ENCODE peak calls at places on chromosomes 1 and 21, in nine cellular contexts. J, H, T, V, F, N, L, O and Y are unnamed samples.
A peak's percentile ranks its signal among the peaks of the same experiment; 100 is the strongest.

GRCh38 chr1:246602194-246602593 is 35.9 kb downstream of the CNST start:
- DNase-seq in F (no peak), V (peak; percentile 64), H (no peak), T (no peak), J (no peak), N (no peak), O (no peak), L (peak; percentile 73), Y (no peak)

GRCh38 chr1:54342764-54343687 is 63.2 kb downstream of the SSBP3 start:
- DNase-seq in V (no peak), N (no peak), J (no peak), F (no peak), T (no peak), H (peak; percentile 37), O (no peak), L (no peak), Y (no peak)

GRCh38 chr1:56719171-56719570 is 74.1 kb downstream of the PRKAA2 start:
- DNase-seq in L (no peak), O (no peak), V (no peak), H (no peak), N (no peak), T (no peak), J (no peak), F (no peak), Y (no peak)

GRCh38 chr1:18927654-18928272 is 25.4 kb upstream of the ALDH4A1 start:
- DNase-seq in H (no peak), F (no peak), N (no peak), T (no peak), O (no peak), V (no peak), J (peak; percentile 56), L (peak; percentile 83), Y (no peak)

GRCh38 chr1:220879509-220880366 is 495 bp downstream of the HLX start:
- DNase-seq in L (peak; percentile 56), H (peak; percentile 69), F (peak; percentile 69), V (peak; percentile 42), J (peak; percentile 48), N (no peak), O (no peak), T (no peak), Y (no peak)

GRCh38 chr1:28087614-28088167 is 719 bp downstream of the EYA3 start:
- DNase-seq in T (peak; percentile 25), V (peak; percentile 21), H (peak; percentile 13), O (no peak), L (no peak), N (no peak), J (peak; percentile 25), F (no peak), Y (no peak)

GRCh38 chr1:37753473-37754321 is 11.2 kb downstream of the EPHA10 start:
- DNase-seq in O (no peak), F (no peak), H (no peak), T (no peak), L (no peak), V (no peak), J (no peak), N (no peak), Y (no peak)

GRCh38 chr21:32537569-32537881 is 47.8 kb downstream of the TCP10L start:
- DNase-seq in L (no peak), H (no peak), F (no peak), T (no peak), V (no peak), O (no peak), N (no peak), J (no peak), Y (no peak)

GRCh38 chr1:84260852-84261518 is 40.5 kb upstream of the SAMD13 start:
- DNase-seq in L (no peak), J (no peak), H (no peak), T (no peak), F (no peak), N (no peak), O (no peak), V (no peak), Y (no peak)

GRCh38 chr1:240029418-240029817 is 62.3 kb upstream of the FMN2 start:
- DNase-seq in V (peak; percentile 17), H (no peak), J (no peak), F (no peak), O (no peak), T (no peak), N (no peak), L (peak; percentile 42), Y (no peak)

GRCh38 chr1:90970208-90970607 is 51.6 kb downstream of the ZNF644 start:
- DNase-seq in N (no peak), H (no peak), O (no peak), J (no peak), L (no peak), V (no peak), F (no peak), T (no peak), Y (no peak)

GRCh38 chr1:164071288-164071687 is 487.7 kb upstream of the PBX1 start:
- DNase-seq in T (no peak), L (no peak), J (no peak), F (no peak), V (no peak), O (no peak), H (no peak), N (no peak), Y (no peak)

GRCh38 chr1:13543927-13544556 is 30.2 kb upstream of the LRRC38 start:
- DNase-seq in N (peak; percentile 80), O (no peak), V (peak; percentile 6), J (peak; percentile 23), H (peak; percentile 54), T (no peak), L (peak; percentile 3), F (peak; percentile 51), Y (no peak)

GRCh38 chr1:160797163-160797797 is 1.3 kb downstream of the LY9 start:
- DNase-seq in H (no peak), V (no peak), J (no peak), T (no peak), N (no peak), L (no peak), F (no peak), O (no peak), Y (no peak)

GRCh38 chr1:206998811-206999210 is 28.6 kb upstream of the FCAMR start:
- DNase-seq in N (no peak), H (no peak), T (no peak), F (no peak), V (no peak), L (no peak), J (no peak), O (no peak), Y (no peak)

DNA sequence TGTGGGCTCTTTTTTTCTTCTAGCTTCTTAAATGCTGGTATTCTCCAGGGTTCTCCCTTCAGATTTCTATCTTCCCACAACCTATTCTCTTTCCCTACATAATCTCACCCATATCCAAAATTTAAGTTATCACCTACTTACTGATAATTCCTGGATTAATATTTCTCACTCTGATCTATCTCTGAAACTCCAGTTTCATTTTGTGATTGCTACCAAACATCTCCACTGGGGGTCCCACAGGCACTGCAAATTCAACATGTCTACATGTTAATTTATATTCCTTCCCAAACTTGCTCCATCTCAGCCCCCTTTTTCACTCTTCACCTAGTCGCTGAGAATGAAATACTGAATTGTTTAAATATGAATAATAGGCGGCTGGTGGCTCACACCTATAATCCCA is 9.9 kb upstream of the C1orf141 start:
- DNase-seq in J (peak; percentile 17), N (no peak), O (no peak), F (no peak), V (no peak), T (no peak), H (no peak), L (no peak), Y (no peak)
- TF ChIP-seq CTCF in J (peak; percentile 51), N (no peak), O (peak; percentile 10), F (peak; percentile 25), V (peak; percentile 45), T (peak; percentile 61), H (peak; percentile 30), L (peak; percentile 48), Y (peak; percentile 13)

GRCh38 chr1:118185083-118185899 is at the start of gene SPAG17:
- DNase-seq in N (peak; percentile 68), T (no peak), O (no peak), H (peak; percentile 94), J (peak; percentile 74), F (peak; percentile 73), V (peak; percentile 15), L (peak; percentile 66), Y (no peak)
- TF ChIP-seq CTCF in N (no peak), T (no peak), O (no peak), H (peak; percentile 23), J (no peak), F (no peak), V (peak; percentile 12), L (peak; percentile 61), Y (peak; percentile 13)

GRCh38 chr21:38380391-38381137 is 117.7 kb downstream of the ERG start:
- DNase-seq in H (no peak), N (no peak), V (peak; percentile 7), F (no peak), T (no peak), J (peak; percentile 45), O (no peak), L (peak; percentile 25), Y (no peak)
- TF ChIP-seq CTCF in H (peak; percentile 30), N (no peak), V (peak; percentile 30), F (no peak), T (no peak), J (peak; percentile 46), O (peak; percentile 19), L (peak; percentile 40), Y (no peak)

GRCh38 chr1:108691886-108692723 is at the start of gene PRPF38B:
- DNase-seq in J (peak; percentile 93), V (peak; percentile 89), O (peak; percentile 79), T (peak; percentile 90), H (peak; percentile 92), N (peak; percentile 98), L (peak; percentile 90), F (peak; percentile 97), Y (no peak)

GRCh38 chr1:108695515-108695914 is 3.4 kb downstream of the PRPF38B start:
- DNase-seq in V (no peak), F (no peak), T (no peak), H (no peak), J (no peak), O (no peak), L (no peak), N (no peak), Y (no peak)

GRCh38 chr1:108691128-108691885 is 803 bp upstream of the PRPF38B start:
- DNase-seq in N (no peak), O (no peak), F (no peak), L (peak; percentile 22), T (no peak), H (no peak), V (no peak), J (no peak), Y (no peak)

DNA sequence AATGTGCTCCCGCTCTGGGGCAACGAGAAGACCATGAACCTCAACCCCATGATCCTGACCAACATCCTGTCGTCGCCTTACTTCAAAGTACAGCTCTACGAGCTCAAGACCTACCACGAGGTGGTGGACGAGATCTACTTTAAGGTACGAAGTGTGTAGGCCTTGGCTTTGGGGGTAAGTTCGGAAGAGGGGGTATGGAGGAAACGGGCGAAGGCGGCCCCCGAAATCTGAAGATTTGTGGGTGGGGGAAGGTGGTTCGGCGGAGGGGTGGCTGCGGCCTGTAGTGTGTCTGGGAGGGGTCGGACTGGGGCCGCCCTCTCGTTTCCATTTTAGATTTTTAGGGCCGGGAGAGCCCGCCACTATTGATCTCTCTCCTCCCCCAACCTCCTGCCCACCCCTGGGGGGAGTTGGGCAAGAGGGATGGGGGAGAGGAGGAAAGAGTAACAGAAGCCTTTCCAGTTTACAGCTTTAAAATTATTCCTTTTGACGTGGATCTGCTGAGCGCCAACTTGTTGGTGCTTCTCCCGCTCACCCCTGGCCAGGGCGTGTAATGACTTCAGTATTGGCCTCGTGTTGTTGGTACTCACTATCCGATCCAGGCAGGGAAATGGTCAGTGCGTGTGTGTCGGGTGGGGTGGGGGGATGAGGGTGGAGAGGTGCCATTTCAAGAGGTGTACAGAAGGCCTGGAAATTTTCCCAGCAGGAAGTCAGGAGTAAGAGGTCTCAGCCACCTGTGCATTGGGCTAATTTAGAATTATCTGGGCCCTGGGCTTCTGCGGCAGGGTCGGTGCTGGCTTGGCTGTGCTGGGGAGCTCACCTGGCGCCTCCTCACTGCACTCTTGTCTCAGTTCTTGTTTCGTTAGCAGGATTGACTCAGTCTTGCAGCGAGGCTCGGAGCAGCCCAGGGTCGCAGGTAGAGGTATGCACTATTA is 880 bp downstream of the PRPF38B start:
- DNase-seq in J (peak; percentile 81), N (peak; percentile 74), F (peak; percentile 52), H (peak; percentile 27), T (peak; percentile 86), V (peak; percentile 79), O (no peak), L (peak; percentile 74), Y (no peak)
- TF ChIP-seq CTCF in J (peak; percentile 27), N (no peak), F (no peak), H (no peak), T (peak; percentile 65), V (peak; percentile 22), O (no peak), L (peak; percentile 35), Y (peak; percentile 32)